ENCODE peak calls at places on chromosomes 13 and 19, in six cellular contexts. C is tibial nerve; Y is naive thymus-derived CD4-positive, alpha-beta T cell; E is A549; X is CD4-positive, alpha-beta T cell; U is cardiac muscle cell. Q is an unnamed sample.

GRCh38 chr13:112079696-112080095 is 12.7 kb downstream of the SOX1 start:
- DNase-seq in C (no peak), E (no peak), X (no peak), U (no peak), Y (no peak), Q (no peak)

GRCh38 chr13:54489359-54489758 is 1460.7 kb downstream of the OLFM4 start:
- DNase-seq in C (no peak), Y (no peak), U (no peak), E (no peak), X (no peak), Q (no peak)

GRCh38 chr19:45172611-45173208 is 5.3 kb downstream of the TRAPPC6A start:
- DNase-seq in Y (no peak), X (no peak), E (no peak), C (no peak), U (no peak), Q (no peak)

GRCh38 chr13:94020833-94021232 is 458.6 kb downstream of the DCT start:
- DNase-seq in Y (no peak), C (no peak), U (no peak), E (peak; percentile 1), X (no peak), Q (no peak)

GRCh38 chr19:51440846-51441409 is 17.3 kb downstream of the SIGLEC8 start:
- DNase-seq in X (no peak), E (no peak), Y (no peak), C (no peak), U (no peak), Q (no peak)

GRCh38 chr13:107395927-107396757 is 819.2 kb downstream of the LIG4 start:
- DNase-seq in E (no peak), C (no peak), Y (no peak), X (no peak), U (no peak), Q (no peak)

GRCh38 chr19:57334191-57334590 is 13.9 kb downstream of the ZNF543 start:
- DNase-seq in Y (no peak), E (no peak), U (no peak), X (no peak), C (no peak), Q (no peak)

GRCh38 chr13:37995052-37995451 is 125.5 kb upstream of the TRPC4 start:
- DNase-seq in C (no peak), X (no peak), E (no peak), Y (no peak), U (no peak), Q (no peak)

GRCh38 chr13:33353646-33354045 is 68.1 kb upstream of the STARD13 start:
- DNase-seq in X (no peak), C (no peak), Y (no peak), U (no peak), E (no peak), Q (no peak)

GRCh38 chr13:88908896-88909535 is 1237.8 kb downstream of the SLITRK5 start:
- DNase-seq in X (no peak), U (peak; percentile 19), C (no peak), Y (no peak), E (no peak), Q (no peak)

GRCh38 chr13:30654430-30654829 is 36.7 kb downstream of the USPL1 start:
- DNase-seq in X (no peak), U (no peak), Y (no peak), E (no peak), C (no peak), Q (no peak)

GRCh38 chr13:99798756-99799155 is 172.8 kb downstream of the ZIC5 start:
- DNase-seq in U (no peak), C (no peak), Y (no peak), X (no peak), E (no peak), Q (no peak)

GRCh38 chr13:102930566-102930965 is 84.7 kb downstream of the ERCC5 start:
- DNase-seq in C (no peak), Y (no peak), U (no peak), X (no peak), E (no peak), Q (no peak)

GRCh38 chr13:98182153-98182552 is 5.1 kb upstream of the RNF113B start:
- DNase-seq in E (no peak), C (no peak), X (no peak), U (no peak), Y (no peak), Q (no peak)

GRCh38 chr19:50580240-50580639 is 12.0 kb upstream of the LRRC4B start:
- DNase-seq in X (no peak), C (no peak), Y (no peak), U (no peak), E (no peak), Q (no peak)

GRCh38 chr13:57630661-57631606 is 610 bp upstream of the PCDH17 start:
- DNase-seq in E (no peak), C (no peak), U (peak; percentile 30), Y (no peak), X (no peak), Q (no peak)

GRCh38 chr13:112768795-112769411 is 79.1 kb downstream of the ATP11A start:
- DNase-seq in E (no peak), Y (no peak), X (no peak), U (no peak), C (no peak), Q (no peak)

GRCh38 chr19:44255705-44256411 is 3.8 kb upstream of the ZNF233 start:
- DNase-seq in Y (no peak), X (no peak), U (no peak), C (no peak), E (no peak), Q (no peak)

GRCh38 chr13:30835442-30835841 is 70.6 kb upstream of the MEDAG start:
- DNase-seq in E (no peak), U (no peak), X (no peak), C (no peak), Y (no peak), Q (no peak)

GRCh38 chr19:27890206-27890605 is 1322.7 kb downstream of the UQCRFS1 start:
- DNase-seq in E (no peak), Y (no peak), C (no peak), U (no peak), X (no peak), Q (no peak)
- H3K9me3 ChIP-seq in E (peaks cover 35% of the 10 kb centered on the region), Y (no peaks in the 10 kb centered on the region), C (no peaks in the 10 kb centered on the region), U (peaks cover 3% of the 10 kb centered on the region), X (peaks cover 6% of the 10 kb centered on the region), Q (peaks cover 6% of the 10 kb centered on the region)

GRCh38 chr19:13808856-13809255 is 13.6 kb downstream of the ZSWIM4 start:
- DNase-seq in E (no peak), Y (no peak), C (no peak), U (no peak), X (no peak), Q (no peak)

GRCh38 chr19:13806728-13807127 is 11.5 kb downstream of the ZSWIM4 start:
- DNase-seq in E (no peak), Y (no peak), U (no peak), X (no peak), C (no peak), Q (no peak)

GRCh38 chr19:13803038-13803437 is 7.8 kb downstream of the ZSWIM4 start:
- DNase-seq in U (no peak), C (no peak), X (no peak), E (no peak), Y (no peak), Q (no peak)

GRCh38 chr19:13807421-13808021 is 12.3 kb downstream of the ZSWIM4 start:
- DNase-seq in X (no peak), Y (no peak), C (no peak), E (no peak), U (no peak), Q (no peak)

DNA sequence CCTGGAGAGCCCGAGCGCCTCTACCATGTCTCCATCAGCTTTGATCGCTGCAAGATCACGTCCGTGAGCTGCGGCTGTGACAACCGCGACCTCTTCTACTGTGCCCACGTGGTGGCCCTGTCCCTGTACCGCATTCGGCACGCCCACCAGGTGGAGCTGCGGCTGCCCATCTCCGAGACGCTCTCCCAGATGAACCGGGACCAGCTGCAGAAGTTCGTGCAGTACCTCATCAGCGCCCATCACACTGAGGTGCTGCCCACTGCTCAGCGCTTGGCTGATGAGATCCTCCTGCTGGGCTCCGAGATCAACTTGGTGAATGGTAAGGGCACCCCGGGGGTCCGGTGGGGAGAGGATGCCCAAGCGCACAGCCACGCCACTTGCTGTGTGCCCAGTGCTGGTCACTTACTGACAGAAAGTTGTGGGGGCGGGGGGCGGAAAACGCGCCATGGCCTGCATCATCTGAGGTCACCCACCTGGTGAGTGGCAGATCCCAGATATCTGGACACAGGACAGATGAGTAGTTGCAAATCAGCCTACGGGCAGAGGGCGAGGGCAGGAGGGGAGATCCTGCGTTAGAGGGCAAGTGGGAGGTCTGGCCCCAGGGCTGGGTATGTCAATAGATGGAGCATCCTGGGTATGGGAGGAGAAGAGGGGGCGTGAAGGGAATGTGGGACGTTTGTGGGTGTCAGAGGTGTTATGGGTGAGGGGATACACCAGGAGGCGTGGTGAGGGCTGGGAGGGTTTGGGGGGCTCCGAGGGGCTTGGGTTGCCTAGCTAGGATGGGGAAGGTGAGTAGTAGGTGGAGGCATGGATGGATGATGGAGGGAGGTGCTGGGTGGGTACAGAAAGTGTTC is 9.8 kb downstream of the ZSWIM4 start:
- DNase-seq in C (no peak), E (no peak), X (no peak), Y (no peak), U (peak; percentile 40), Q (no peak)
- H3K9me3 ChIP-seq in C (no peaks in the 10 kb centered on the region), E (no peaks in the 10 kb centered on the region), X (no peaks in the 10 kb centered on the region), Y (no peaks in the 10 kb centered on the region), U (no peaks in the 10 kb centered on the region), Q (no peaks in the 10 kb centered on the region)

GRCh38 chr19:15811476-15811875 is 4.0 kb downstream of the OR10H1 start:
- DNase-seq in X (no peak), U (no peak), E (no peak), C (no peak), Y (no peak), Q (no peak)

GRCh38 chr19:15813916-15814315 is 1.5 kb downstream of the OR10H1 start:
- DNase-seq in U (no peak), C (no peak), X (no peak), E (no peak), Y (no peak), Q (no peak)

GRCh38 chr19:15812059-15812722 is 3.3 kb downstream of the OR10H1 start:
- DNase-seq in E (no peak), C (no peak), U (no peak), Y (no peak), X (peak; percentile 32), Q (peak; percentile 9)

GRCh38 chr19:15815306-15815705 is at the start of gene OR10H1:
- DNase-seq in X (no peak), U (no peak), Y (no peak), E (no peak), C (no peak), Q (no peak)

GRCh38 chr19:15810335-15810734 is 5.1 kb downstream of the OR10H1 start:
- DNase-seq in E (no peak), X (no peak), C (no peak), Y (no peak), U (no peak), Q (no peak)
- H3K9me3 ChIP-seq in E (no peaks in the 10 kb centered on the region), X (no peaks in the 10 kb centered on the region), C (no peaks in the 10 kb centered on the region), Y (no peaks in the 10 kb centered on the region), U (no peaks in the 10 kb centered on the region), Q (no peaks in the 10 kb centered on the region)

DNA sequence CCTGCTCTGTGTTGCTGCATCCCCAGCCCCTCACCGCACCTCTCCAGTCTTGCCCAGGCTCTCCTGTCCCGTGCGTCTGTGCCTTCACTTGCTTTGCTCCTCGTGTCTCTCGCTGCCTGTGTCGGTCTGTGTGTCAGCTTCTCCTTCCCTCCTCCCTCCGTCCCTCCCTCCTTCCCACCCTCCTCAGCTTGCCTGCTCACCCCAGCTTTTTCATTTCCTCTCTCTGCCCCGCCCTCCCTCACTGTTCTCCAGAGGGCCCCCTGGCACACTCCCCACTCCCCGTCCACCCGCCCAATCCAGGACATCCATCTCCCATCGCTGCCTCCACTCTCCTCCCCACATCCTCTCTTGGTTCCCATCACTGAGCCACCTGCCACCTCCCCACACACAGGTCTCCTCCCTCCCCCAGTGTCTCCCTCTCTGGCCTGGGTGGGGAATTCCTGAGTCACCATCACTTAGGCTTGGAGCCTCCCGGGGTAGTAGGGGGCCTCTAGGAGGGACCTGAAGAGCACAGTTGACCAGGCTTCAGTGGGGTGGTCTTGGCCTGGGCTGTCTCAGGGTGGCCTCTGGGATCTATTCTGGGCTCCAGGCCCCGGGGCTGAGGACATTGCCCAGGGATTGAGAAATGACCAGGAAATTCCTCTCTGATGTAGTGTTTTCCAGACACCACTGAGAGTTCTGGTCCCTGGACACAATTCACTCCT is at the start of gene PTGIR:
- DNase-seq in Y (no peak), X (no peak), U (no peak), E (no peak), C (peak; percentile 57), Q (no peak)
- H3K9me3 ChIP-seq in Y (no peaks in the 10 kb centered on the region), X (no peaks in the 10 kb centered on the region), U (no peaks in the 10 kb centered on the region), E (no peaks in the 10 kb centered on the region), C (no peaks in the 10 kb centered on the region), Q (no peaks in the 10 kb centered on the region)

Q was measured in T-helper 17 cell.